ENCODE peak calls at places on chromosomes 2 and 18, in nine cellular contexts. P, K, S, Z, I, W, U, L and Y are unnamed samples.

GRCh38 chr18:63843008-63843407 is 44.5 kb upstream of the SERPINB2 start:
- DNase-seq in P (no peak), K (no peak), S (no peak), Z (no peak), I (no peak), W (no peak), U (no peak), L (no peak), Y (no peak)

GRCh38 chr18:52367962-52368745 is 28.2 kb downstream of the DCC start:
- DNase-seq in P (no peak), K (no peak), S (no peak), Z (no peak), I (no peak), W (no peak), U (no peak), L (no peak), Y (no peak)

GRCh38 chr2:28842042-28842441 is 28.1 kb downstream of the TRMT61B start:
- DNase-seq in P (no peak), K (no peak), S (no peak), Z (no peak), I (no peak), W (no peak), U (no peak), L (no peak), Y (no peak)

GRCh38 chr2:60316381-60317028 is 236.9 kb downstream of the BCL11A start:
- DNase-seq in P (no peak), K (no peak), S (no peak), Z (no peak), I (no peak), W (peak; percentile 38), U (no peak), L (no peak), Y (no peak)

GRCh38 chr2:226799976-226800940 is 638 bp upstream of the IRS1 start:
- DNase-seq in P (no peak), K (peak; percentile 33), S (no peak), Z (peak; percentile 51), I (no peak), W (no peak), U (peak; percentile 50), L (no peak), Y (no peak)

GRCh38 chr2:174259981-174260380 is 11.6 kb upstream of the OLA1 start:
- DNase-seq in P (no peak), K (no peak), S (no peak), Z (no peak), I (no peak), W (no peak), U (peak; percentile 78), L (no peak), Y (no peak)

GRCh38 chr2:37415128-37415817 is 70.8 kb downstream of the QPCT start:
- DNase-seq in P (no peak), K (no peak), S (no peak), Z (no peak), I (no peak), W (no peak), U (peak; percentile 36), L (no peak), Y (no peak)

GRCh38 chr2:129904532-129905446 is 74.7 kb upstream of the RAB6C start:
- DNase-seq in P (no peak), K (no peak), S (no peak), Z (no peak), I (no peak), W (no peak), U (no peak), L (no peak), Y (no peak)

GRCh38 chr18:74282359-74283254 is 9.2 kb downstream of the CYB5A start:
- DNase-seq in P (no peak), K (no peak), S (peak; percentile 21), Z (no peak), I (no peak), W (no peak), U (no peak), L (no peak), Y (no peak)

GRCh38 chr2:85433511-85434089 is 15.1 kb downstream of the SH2D6 start:
- DNase-seq in P (no peak), K (peak; percentile 60), S (no peak), Z (peak; percentile 89), I (no peak), W (no peak), U (peak; percentile 95), L (peak; percentile 78), Y (peak; percentile 63)

GRCh38 chr2:168583064-168583709 is 127.1 kb downstream of the CERS6 start:
- DNase-seq in P (no peak), K (no peak), S (no peak), Z (no peak), I (no peak), W (no peak), U (peak; percentile 68), L (no peak), Y (no peak)

GRCh38 chr18:32360682-32361345 is 109.9 kb downstream of the GAREM1 start:
- DNase-seq in P (no peak), K (no peak), S (no peak), Z (no peak), I (no peak), W (no peak), U (no peak), L (no peak), Y (no peak)

GRCh38 chr18:54382733-54383252 is 25.1 kb downstream of the C18orf54 start:
- DNase-seq in P (no peak), K (no peak), S (no peak), Z (no peak), I (no peak), W (no peak), U (no peak), L (no peak), Y (no peak)

GRCh38 chr18:11502368-11502767 is 107.0 kb upstream of the SLC35G4 start:
- DNase-seq in P (no peak), K (no peak), S (no peak), Z (no peak), I (no peak), W (no peak), U (peak; percentile 53), L (no peak), Y (no peak)

GRCh38 chr2:118786691-118787090 is 60.8 kb downstream of the EN1 start:
- DNase-seq in P (no peak), K (no peak), S (no peak), Z (no peak), I (no peak), W (no peak), U (no peak), L (no peak), Y (no peak)

GRCh38 chr2:44348385-44348784 is 12.9 kb downstream of the PREPL start:
- DNase-seq in P (no peak), K (no peak), S (no peak), Z (no peak), I (no peak), W (no peak), U (peak; percentile 86), L (no peak), Y (no peak)

GRCh38 chr2:231710751-231711676 is 2.7 kb downstream of the PTMA start:
- DNase-seq in P (no peak), K (no peak), S (no peak), Z (peak; percentile 44), I (peak; percentile 10), W (no peak), U (peak; percentile 53), L (no peak), Y (no peak)

GRCh38 chr2:71100195-71100964 is 29.6 kb downstream of the MCEE start:
- DNase-seq in P (peak; percentile 15), K (peak; percentile 35), S (peak; percentile 53), Z (peak; percentile 37), I (peak; percentile 13), W (peak; percentile 29), U (peak; percentile 76), L (no peak), Y (peak; percentile 6)

GRCh38 chr18:61569176-61569892 is 236.1 kb downstream of the CDH20 start:
- DNase-seq in P (no peak), K (peak; percentile 82), S (peak; percentile 19), Z (peak; percentile 51), I (no peak), W (no peak), U (peak; percentile 76), L (no peak), Y (no peak)

DNA sequence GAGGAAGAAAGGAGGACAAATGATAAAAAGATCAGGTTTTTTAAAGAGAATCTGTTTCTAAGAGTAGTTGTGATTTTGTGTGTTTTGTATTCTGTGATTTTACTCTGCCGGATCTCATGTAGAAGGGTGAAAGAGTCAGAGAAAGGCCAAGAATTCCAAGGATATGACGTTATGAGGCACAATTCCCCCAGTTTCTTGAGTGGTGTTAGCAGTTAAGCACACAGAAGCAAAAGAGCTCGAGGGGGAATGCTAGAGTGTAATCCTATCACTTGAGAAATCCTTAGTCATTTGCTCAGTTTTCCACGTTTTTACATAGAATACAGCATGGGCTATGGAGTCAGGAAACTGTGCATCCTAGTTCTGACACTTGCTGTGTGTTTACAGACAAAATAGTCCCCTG is 34.8 kb downstream of the METTL4 start:
- DNase-seq in P (no peak), K (no peak), S (peak; percentile 54), Z (no peak), I (no peak), W (no peak), U (no peak), L (no peak), Y (no peak)
- H3K27ac ChIP-seq in P (no peak overlapping the region), K (no peak overlapping the region), S (peak overlapping the region; percentile 75), Z (no peak overlapping the region), I (no peak overlapping the region), W (no peak overlapping the region), U (no peak overlapping the region), L (no peak overlapping the region), Y (no peak overlapping the region)

DNA sequence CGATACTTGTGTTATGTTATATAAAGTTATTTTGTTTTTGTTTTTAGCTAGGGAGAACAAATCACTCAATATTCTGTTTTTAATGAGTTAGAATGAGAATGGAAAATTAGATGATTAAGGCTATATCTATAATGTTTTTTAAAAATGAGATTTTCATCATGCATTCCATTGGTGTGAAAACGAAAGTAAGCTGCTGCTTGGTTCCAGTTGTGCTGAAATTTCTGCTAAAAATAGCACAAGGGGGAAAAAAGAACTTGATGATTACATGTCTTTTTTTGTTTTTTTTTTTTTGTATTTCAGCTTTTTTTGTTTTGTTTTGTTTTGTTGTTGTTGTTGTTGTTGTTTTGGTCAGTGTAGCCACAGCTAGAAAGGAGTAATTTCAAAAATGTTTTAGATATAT is 242.6 kb upstream of the KCNJ3 start:
- DNase-seq in P (no peak), K (no peak), S (no peak), Z (no peak), I (no peak), W (no peak), U (peak; percentile 54), L (no peak), Y (no peak)
- H3K27ac ChIP-seq in P (no peak overlapping the region), K (no peak overlapping the region), S (no peak overlapping the region), Z (peak overlapping the region; percentile 23), I (no peak overlapping the region), W (no peak overlapping the region), U (no peak overlapping the region), L (no peak overlapping the region), Y (no peak overlapping the region)

GRCh38 chr18:36301884-36302283 is 4.4 kb downstream of the FHOD3 start:
- DNase-seq in P (no peak), K (no peak), S (no peak), Z (no peak), I (no peak), W (no peak), U (no peak), L (no peak), Y (no peak)
- H3K27ac ChIP-seq in P (no peak overlapping the region), K (no peak overlapping the region), S (no peak overlapping the region), Z (peak overlapping the region; percentile 88), I (no peak overlapping the region), W (no peak overlapping the region), U (no peak overlapping the region), L (no peak overlapping the region), Y (no peak overlapping the region)

DNA sequence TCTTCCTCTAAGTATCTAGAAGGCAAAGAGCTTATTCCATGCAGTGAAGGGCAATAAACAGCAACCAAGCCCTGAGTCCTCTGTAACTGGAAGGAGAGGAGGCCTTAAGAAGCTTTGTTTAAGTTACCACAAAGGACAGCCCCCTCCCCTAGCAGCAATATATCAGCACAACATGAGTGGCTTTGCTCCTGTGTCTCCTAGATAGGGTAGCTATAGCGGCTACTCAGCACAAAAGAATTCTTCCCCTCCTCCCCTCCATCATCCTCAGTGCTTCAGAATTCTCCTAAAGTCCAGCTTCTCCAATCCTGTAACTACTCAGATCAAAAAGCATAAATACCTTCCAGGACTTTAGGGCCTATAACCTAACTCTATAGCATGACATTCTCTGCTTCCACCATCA is 16.5 kb downstream of the SUMO1 start:
- DNase-seq in P (no peak), K (no peak), S (no peak), Z (no peak), I (no peak), W (no peak), U (peak; percentile 40), L (no peak), Y (no peak)
- H3K27ac ChIP-seq in P (no peak overlapping the region), K (no peak overlapping the region), S (no peak overlapping the region), Z (no peak overlapping the region), I (no peak overlapping the region), W (no peak overlapping the region), U (no peak overlapping the region), L (no peak overlapping the region), Y (no peak overlapping the region)